ENCODE peak calls at places on chromosomes 11 and 22, in six cellular contexts. P is mesenchymal stem cell, I is mesendoderm, W is H9, L is H1, G is IMR-90. K is an unnamed sample.

GRCh38 chr22:35834080-35834479 is 116.4 kb downstream of the APOL5 start:
- DNase-seq in P (no peak), I (no peak), W (no peak), L (no peak), G (no peak), K (no peak)

GRCh38 chr11:17611503-17612220 is 64.6 kb downstream of the OTOG start:
- DNase-seq in P (no peak), I (no peak), W (no peak), L (no peak), G (no peak), K (no peak)

GRCh38 chr22:27636716-27637503 is 164.6 kb downstream of the MN1 start:
- DNase-seq in P (no peak), I (no peak), W (no peak), L (no peak), G (no peak), K (no peak)

GRCh38 chr11:9025101-9025850 is 21.5 kb upstream of the NRIP3 start:
- DNase-seq in P (no peak), I (no peak), W (no peak), L (no peak), G (no peak), K (no peak)

GRCh38 chr22:20251981-20252380 is 16.1 kb downstream of the RTN4R start:
- DNase-seq in P (no peak), I (no peak), W (no peak), L (no peak), G (no peak), K (no peak)

GRCh38 chr11:23711981-23712380 is 784.9 kb upstream of the LUZP2 start:
- DNase-seq in P (no peak), I (peak; percentile 74), W (no peak), L (no peak), G (no peak), K (no peak)

GRCh38 chr22:38016182-38017078 is 32.1 kb upstream of the SOX10 start:
- DNase-seq in P (no peak), I (peak; percentile 38), W (no peak), L (no peak), G (peak; percentile 58), K (no peak)

GRCh38 chr11:129440028-129440630 is 64.5 kb downstream of the BARX2 start:
- DNase-seq in P (no peak), I (peak; percentile 99), W (peak; percentile 53), L (peak; percentile 39), G (no peak), K (peak; percentile 95)

GRCh38 chr11:28903716-28904115 is 795.5 kb downstream of the METTL15 start:
- DNase-seq in P (no peak), I (no peak), W (no peak), L (no peak), G (peak; percentile 3), K (no peak)

GRCh38 chr11:96197221-96197620 is 145.8 kb downstream of the MAML2 start:
- DNase-seq in P (no peak), I (peak; percentile 44), W (no peak), L (no peak), G (no peak), K (no peak)

GRCh38 chr11:127843483-127844396 is 743.6 kb downstream of the ETS1 start:
- DNase-seq in P (peak; percentile 40), I (peak; percentile 88), W (peak; percentile 80), L (peak; percentile 33), G (peak; percentile 55), K (peak; percentile 68)

GRCh38 chr11:62427630-62428233 is 8.9 kb downstream of the SCGB1A1 start:
- DNase-seq in P (peak; percentile 76), I (no peak), W (no peak), L (no peak), G (peak; percentile 58), K (peak; percentile 37)

DNA sequence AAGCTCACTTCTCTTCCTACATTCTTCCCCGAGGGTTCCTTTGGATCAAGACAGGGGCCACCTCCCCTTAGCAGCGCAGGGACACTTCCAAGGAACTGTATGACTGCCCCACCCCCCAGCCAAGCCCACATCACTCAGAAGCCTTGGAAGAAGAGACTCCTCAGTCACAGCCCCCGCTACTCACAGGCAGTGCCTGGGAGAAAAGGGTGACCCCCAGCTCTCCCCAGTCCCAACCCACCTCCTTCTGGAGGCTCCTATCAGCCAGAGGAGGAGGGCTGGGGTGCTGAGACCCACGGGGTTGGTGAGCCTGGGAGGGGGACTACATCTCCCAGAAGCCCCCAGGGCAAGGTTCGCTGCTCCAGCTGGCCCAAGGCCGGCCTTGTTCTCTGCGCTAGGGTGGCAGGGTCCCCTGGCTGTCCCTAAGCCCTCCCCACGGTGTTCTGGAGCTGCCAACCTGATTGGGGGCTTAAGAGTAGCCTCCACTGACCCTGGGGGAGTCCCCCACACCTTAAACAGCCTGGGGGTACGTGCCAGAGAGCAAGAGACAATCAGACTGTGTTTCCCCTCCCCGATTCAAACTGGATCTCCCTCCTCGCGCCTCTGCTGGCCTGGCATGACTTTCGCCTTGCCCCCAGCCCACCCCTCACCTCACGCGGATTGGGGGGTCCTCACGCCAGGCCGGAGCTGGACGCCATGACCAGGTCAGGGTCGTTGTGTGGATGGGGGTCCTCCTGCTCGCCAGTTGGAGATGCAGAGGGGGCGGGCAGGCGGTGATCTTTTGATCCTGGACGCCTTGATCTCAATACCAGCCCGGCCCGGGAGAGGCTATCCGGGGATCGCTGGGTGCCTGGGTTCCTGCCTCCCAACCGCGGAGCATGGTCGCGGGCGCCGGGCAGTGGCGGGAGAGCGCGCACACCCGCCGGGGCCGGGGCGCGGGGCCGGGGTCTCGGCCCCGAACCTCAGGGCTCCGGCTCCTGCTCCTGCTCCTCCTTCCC is 838 bp downstream of the BCL9L start:
- DNase-seq in P (peak; percentile 60), I (peak; percentile 78), W (peak; percentile 71), L (no peak), G (peak; percentile 33), K (no peak)
- H3K23ac ChIP-seq in P (peak overlapping the region; percentile 37), I (peak overlapping the region; percentile 72), W (no peak overlapping the region), L (no peak overlapping the region), G (peak overlapping the region; percentile 99), K (no peak overlapping the region)

GRCh38 chr11:64534391-64534801 is 56.6 kb upstream of the SLC22A12 start:
- DNase-seq in P (no peak), I (no peak), W (no peak), L (no peak), G (no peak), K (no peak)
- H3K23ac ChIP-seq in P (no peak overlapping the region), I (no peak overlapping the region), W (no peak overlapping the region), L (no peak overlapping the region), G (no peak overlapping the region), K (no peak overlapping the region)

DNA sequence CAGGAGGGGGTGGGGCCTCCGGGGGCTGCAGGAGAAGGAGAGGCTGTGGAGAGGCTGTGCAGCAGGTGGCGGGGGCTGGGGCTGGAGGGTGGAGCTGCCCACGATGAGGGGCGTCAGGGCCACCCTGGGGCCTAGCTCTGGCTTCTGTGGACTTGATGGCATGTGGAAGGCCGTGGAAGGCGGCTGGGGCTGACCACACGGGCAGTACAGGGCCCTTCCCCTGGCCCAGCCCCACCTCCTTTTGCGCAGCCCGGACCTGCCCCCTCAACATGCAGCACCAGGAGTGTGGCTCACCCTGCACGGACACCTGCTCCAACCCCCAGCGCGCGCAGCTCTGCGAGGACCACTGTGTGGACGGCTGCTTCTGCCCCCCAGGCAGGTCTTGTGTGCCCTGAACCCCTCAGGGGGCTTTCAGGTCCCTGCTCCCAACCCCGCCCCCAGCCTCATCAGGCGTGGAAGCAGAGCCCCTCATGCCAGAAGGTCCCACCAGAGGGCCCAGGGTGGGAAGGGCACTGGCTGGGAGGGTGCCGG is 6.1 kb downstream of the MUC5B start:
- DNase-seq in P (no peak), I (no peak), W (peak; percentile 22), L (no peak), G (no peak), K (no peak)
- H3K23ac ChIP-seq in P (no peak overlapping the region), I (no peak overlapping the region), W (no peak overlapping the region), L (no peak overlapping the region), G (no peak overlapping the region), K (no peak overlapping the region)

GRCh38 chr11:13334068-13334785 is 56.6 kb downstream of the BMAL1 start:
- DNase-seq in P (no peak), I (no peak), W (no peak), L (no peak), G (no peak), K (no peak)
- H3K23ac ChIP-seq in P (no peak overlapping the region), I (no peak overlapping the region), W (no peak overlapping the region), L (no peak overlapping the region), G (peak overlapping the region; percentile 51), K (no peak overlapping the region)

DNA sequence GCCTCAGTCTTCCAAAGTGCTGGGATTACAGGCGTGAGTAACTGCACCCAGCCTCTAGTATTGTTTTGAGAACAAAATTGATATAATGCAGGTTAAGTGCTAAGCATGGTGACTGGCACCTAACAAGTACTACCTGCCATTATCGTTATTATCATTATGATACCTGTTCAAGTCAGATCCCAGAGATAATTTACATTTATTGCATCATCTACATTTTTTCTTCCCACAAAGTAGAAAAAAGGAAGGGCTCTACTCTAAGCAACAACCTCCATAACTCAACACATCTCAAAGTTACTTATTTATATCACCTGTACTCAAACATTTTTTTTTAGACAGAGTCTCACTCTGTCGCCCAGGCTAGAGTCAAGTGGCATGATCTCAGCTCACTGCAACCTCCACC is 42.1 kb downstream of the DCDC1 start:
- DNase-seq in P (no peak), I (no peak), W (no peak), L (no peak), G (no peak), K (no peak)
- H3K23ac ChIP-seq in P (no peak overlapping the region), I (no peak overlapping the region), W (no peak overlapping the region), L (no peak overlapping the region), G (no peak overlapping the region), K (no peak overlapping the region)

DNA sequence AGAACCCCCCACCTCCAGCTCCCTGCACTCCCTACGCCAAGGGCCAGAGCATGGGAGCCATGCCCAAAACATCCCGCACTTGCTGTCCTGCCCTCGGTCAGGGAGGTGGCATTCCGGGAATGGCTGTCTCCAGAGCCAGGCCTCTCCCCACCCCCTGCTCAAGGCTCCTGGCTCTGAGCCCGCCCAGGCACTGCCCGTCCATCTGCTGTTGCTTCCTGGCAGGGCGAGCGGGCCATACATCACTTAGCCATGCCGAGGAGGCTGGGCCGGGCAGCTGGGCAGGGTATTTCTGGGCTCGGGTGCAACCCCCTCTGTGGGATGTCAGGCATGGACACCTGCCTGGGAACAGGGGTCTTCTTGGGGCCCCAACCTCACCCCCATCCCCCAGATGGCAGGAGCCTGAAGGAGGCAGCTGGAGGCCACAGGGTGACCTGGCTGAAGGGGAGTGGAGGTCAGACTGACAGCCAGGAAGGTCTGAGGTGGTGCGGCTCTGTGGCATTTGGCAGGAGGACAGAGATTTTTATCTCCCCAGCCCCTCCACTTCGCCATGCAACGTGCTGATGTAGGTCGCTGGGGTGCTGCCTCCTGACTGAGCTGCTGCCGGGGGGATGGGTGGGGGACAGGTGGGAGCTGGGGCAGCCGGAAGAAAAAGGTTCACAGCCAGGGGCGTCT is 8.7 kb upstream of the CABP7 start:
- DNase-seq in P (no peak), I (no peak), W (no peak), L (no peak), G (no peak), K (no peak)
- H3K23ac ChIP-seq in P (no peak overlapping the region), I (no peak overlapping the region), W (no peak overlapping the region), L (no peak overlapping the region), G (no peak overlapping the region), K (no peak overlapping the region)

GRCh38 chr11:2912038-2912410 is 17.2 kb downstream of the PHLDA2 start:
- DNase-seq in P (no peak), I (no peak), W (no peak), L (no peak), G (no peak), K (no peak)

GRCh38 chr11:2913776-2914474 is 15.3 kb downstream of the PHLDA2 start:
- DNase-seq in P (no peak), I (no peak), W (no peak), L (no peak), G (no peak), K (no peak)

GRCh38 chr11:2911088-2912037 is 17.9 kb downstream of the PHLDA2 start:
- DNase-seq in P (no peak), I (no peak), W (no peak), L (no peak), G (no peak), K (peak; percentile 81)

GRCh38 chr11:2913029-2913431 is 16.2 kb downstream of the PHLDA2 start:
- DNase-seq in P (peak; percentile 71), I (peak; percentile 53), W (no peak), L (no peak), G (peak; percentile 44), K (no peak)

GRCh38 chr11:2912498-2912897 is 16.7 kb downstream of the PHLDA2 start:
- DNase-seq in P (peak; percentile 93), I (peak; percentile 92), W (peak; percentile 67), L (no peak), G (peak; percentile 85), K (peak; percentile 91)
- H3K23ac ChIP-seq in P (no peak overlapping the region), I (no peak overlapping the region), W (no peak overlapping the region), L (no peak overlapping the region), G (no peak overlapping the region), K (no peak overlapping the region)

K was measured in trophoblast cell.